ENCODE peak calls at places on chromosomes 11 and 22, in four cellular contexts. Q, B, S and A are unnamed samples.
A peak's percentile ranks its signal among the peaks of the same experiment; 100 is the strongest.

GRCh38 chr11:11569936-11570491 is 51.8 kb downstream of the GALNT18 start:
- DNase-seq in Q (no peak), B (no peak), S (no peak), A (no peak)

GRCh38 chr11:128553662-128554392 is 33.5 kb downstream of the ETS1 start:
- DNase-seq in Q (no peak), B (no peak), S (no peak), A (no peak)

GRCh38 chr22:31337178-31337577 is 9.0 kb downstream of the PATZ1 start:
- DNase-seq in Q (no peak), B (no peak), S (no peak), A (no peak)

GRCh38 chr11:9775393-9775780 is 111.5 kb downstream of the SWAP70 start:
- DNase-seq in Q (no peak), B (peak; percentile 53), S (no peak), A (no peak)

GRCh38 chr22:47107431-47107830 is 345.0 kb downstream of the TBC1D22A start:
- DNase-seq in Q (no peak), B (no peak), S (no peak), A (no peak)

GRCh38 chr11:86608251-86608799 is 64.1 kb downstream of the ME3 start:
- DNase-seq in Q (peak; percentile 66), B (peak; percentile 56), S (peak; percentile 62), A (peak; percentile 60)

GRCh38 chr11:29161216-29161615 is 855.6 kb downstream of the KCNA4 start:
- DNase-seq in Q (no peak), B (no peak), S (no peak), A (no peak)

GRCh38 chr11:29217901-29218300 is 798.9 kb downstream of the KCNA4 start:
- DNase-seq in Q (no peak), B (no peak), S (no peak), A (no peak)

GRCh38 chr11:94734563-94735275 is 33.4 kb upstream of the AMOTL1 start:
- DNase-seq in Q (no peak), B (peak; percentile 28), S (peak; percentile 45), A (no peak)

GRCh38 chr11:45217991-45218390 is 68.2 kb downstream of the SYT13 start:
- DNase-seq in Q (no peak), B (no peak), S (no peak), A (no peak)

GRCh38 chr11:64803163-64803845 is at the start of gene MAP4K2:
- DNase-seq in Q (peak; percentile 92), B (peak; percentile 90), S (peak; percentile 88), A (peak; percentile 70)

GRCh38 chr11:94831529-94831928 is 63.4 kb downstream of the AMOTL1 start:
- DNase-seq in Q (no peak), B (no peak), S (no peak), A (no peak)

GRCh38 chr11:31821779-31822574 is 10.9 kb upstream of the PAX6 start:
- DNase-seq in Q (no peak), B (no peak), S (no peak), A (no peak)

GRCh38 chr11:117096140-117096972 is 1.9 kb downstream of the SIK3 start:
- DNase-seq in Q (no peak), B (peak; percentile 32), S (peak; percentile 80), A (peak; percentile 78)

GRCh38 chr22:40233886-40234285 is 56.2 kb downstream of the TNRC6B start:
- DNase-seq in Q (no peak), B (no peak), S (no peak), A (no peak)

GRCh38 chr11:62148271-62148980 is 24.6 kb downstream of the INCENP start:
- DNase-seq in Q (no peak), B (peak; percentile 4), S (no peak), A (no peak)

GRCh38 chr11:115931684-115932083 is 427.5 kb upstream of the CADM1 start:
- DNase-seq in Q (no peak), B (no peak), S (no peak), A (no peak)

GRCh38 chr11:132115454-132115853 is 745.0 kb downstream of the NTM start:
- DNase-seq in Q (no peak), B (no peak), S (no peak), A (no peak)

GRCh38 chr11:36304349-36304748 is 8.3 kb downstream of the PRR5L start:
- DNase-seq in Q (no peak), B (no peak), S (no peak), A (no peak)

GRCh38 chr11:73883856-73884255 is 7.1 kb downstream of the PAAF1 start:
- DNase-seq in Q (no peak), B (no peak), S (no peak), A (no peak)

GRCh38 chr11:94144233-94144632 is 15.6 kb downstream of the PANX1 start:
- DNase-seq in Q (no peak), B (no peak), S (no peak), A (no peak)

GRCh38 chr11:132202621-132203020 is 832.2 kb downstream of the NTM start:
- DNase-seq in Q (no peak), B (no peak), S (no peak), A (no peak)

GRCh38 chr22:37137131-37137530 is 12.6 kb downstream of the IL2RB start:
- DNase-seq in Q (no peak), B (no peak), S (no peak), A (no peak)

GRCh38 chr22:39825661-39826102 is 67.9 kb downstream of the ENTHD1 start:
- DNase-seq in Q (no peak), B (no peak), S (no peak), A (no peak)

GRCh38 chr11:119888119-119888518 is 159.1 kb upstream of the NECTIN1 start:
- DNase-seq in Q (peak; percentile 71), B (no peak), S (no peak), A (no peak)

GRCh38 chr11:36131719-36132349 is 157.4 kb downstream of the COMMD9 start:
- DNase-seq in Q (peak; percentile 43), B (peak; percentile 67), S (peak; percentile 73), A (peak; percentile 20)

GRCh38 chr22:45945621-45946020 is 31.3 kb downstream of the WNT7B start:
- DNase-seq in Q (no peak), B (no peak), S (no peak), A (no peak)

GRCh38 chr11:81112718-81113117 is 1620.9 kb downstream of the FAM181B start:
- DNase-seq in Q (no peak), B (no peak), S (no peak), A (no peak)

GRCh38 chr22:50544078-50544745 is 1.5 kb upstream of the KLHDC7B start:
- DNase-seq in Q (peak; percentile 91), B (peak; percentile 93), S (no peak), A (no peak)

GRCh38 chr11:5881756-5882155 is 1.3 kb downstream of the OR52E4 start:
- DNase-seq in Q (no peak), B (no peak), S (no peak), A (no peak)

GRCh38 chr11:12287374-12288211 is 89.8 kb upstream of the PARVA start:
- DNase-seq in Q (no peak), B (peak; percentile 78), S (peak; percentile 55), A (peak; percentile 59)

DNA sequence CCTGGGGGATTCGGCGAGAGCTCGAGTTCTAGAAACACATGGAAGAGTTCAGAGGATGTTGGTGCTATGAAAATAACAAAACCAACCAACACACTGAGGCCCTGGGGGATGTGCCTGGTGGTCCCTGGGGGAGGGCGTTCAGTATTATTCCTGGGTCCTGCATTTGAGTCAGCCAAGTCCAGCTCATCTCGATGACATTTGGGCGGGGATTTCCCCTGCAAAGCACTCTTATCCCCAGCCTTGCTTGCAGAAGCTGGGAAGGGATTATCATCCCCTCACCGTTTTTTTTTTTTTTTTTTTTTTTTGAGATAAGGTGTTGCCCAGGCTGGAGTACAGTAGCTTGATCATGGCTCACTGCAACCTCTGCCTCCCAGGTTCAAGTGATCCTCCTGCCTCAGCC is 2.1 kb upstream of the SMIM38 start:
- DNase-seq in Q (no peak), B (no peak), S (peak; percentile 39), A (no peak)
- TF ChIP-seq ELF4 in Q (no peak), B (no peak), S (no peak), A (no peak)

GRCh38 chr11:96272542-96273306 is 70.3 kb downstream of the MAML2 start:
- DNase-seq in Q (no peak), B (no peak), S (no peak), A (no peak)
- TF ChIP-seq ELF4 in Q (no peak), B (no peak), S (no peak), A (no peak)

GRCh38 chr11:71370895-71371673 is 77.1 kb downstream of the DHCR7 start:
- DNase-seq in Q (no peak), B (peak; percentile 56), S (peak; percentile 6), A (no peak)
- TF ChIP-seq ELF4 in Q (no peak), B (no peak), S (no peak), A (no peak)

DNA sequence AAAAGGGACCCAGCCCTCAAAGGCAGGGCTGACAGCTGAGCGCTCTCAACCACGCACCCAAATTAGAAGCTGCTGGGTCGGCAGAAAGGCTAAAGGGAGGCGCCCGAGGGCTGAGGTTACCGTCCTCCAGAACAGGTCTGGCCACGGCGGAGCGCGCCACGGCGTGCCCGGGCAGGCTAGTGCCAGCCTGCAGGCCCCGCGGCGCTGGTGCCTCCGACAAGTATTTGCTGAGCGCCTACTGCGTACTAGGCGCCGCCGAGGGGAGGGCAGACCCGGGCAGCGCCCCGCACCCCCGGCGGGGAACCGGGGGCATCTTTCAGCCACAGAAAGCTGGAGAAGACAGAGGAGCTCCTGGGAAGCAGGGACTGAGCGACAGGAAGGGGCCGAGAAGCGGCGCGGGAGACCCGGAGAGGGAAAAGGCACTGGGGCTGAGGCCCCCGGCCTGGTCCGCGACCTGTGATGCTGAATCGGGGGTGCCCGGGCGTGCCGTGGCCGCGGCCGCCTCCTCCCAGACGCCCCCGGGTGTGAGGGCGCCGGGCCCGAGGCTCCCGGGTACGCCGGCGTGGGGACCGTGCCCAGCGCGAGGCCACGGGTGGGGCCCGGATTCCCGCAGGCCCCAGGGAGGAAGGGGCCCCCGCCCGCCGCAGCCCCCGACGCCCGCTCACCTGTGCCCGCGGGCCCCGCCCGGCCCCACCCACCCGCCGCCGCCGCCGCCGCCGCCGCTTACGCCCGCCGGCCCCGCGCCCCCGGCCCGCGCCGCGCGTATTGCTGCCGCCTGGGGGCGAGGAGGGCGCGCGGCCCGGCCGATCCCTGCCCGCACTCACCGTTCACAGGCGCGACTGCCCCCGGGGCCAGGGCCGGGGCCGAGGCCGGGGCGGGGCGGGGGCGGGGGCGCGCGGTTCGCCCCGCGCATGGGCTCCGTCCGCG is 521 bp downstream of the HRAS start:
- DNase-seq in Q (peak; percentile 27), B (peak; percentile 28), S (peak; percentile 34), A (no peak)
- TF ChIP-seq ELF4 in Q (no peak), B (no peak), S (no peak), A (no peak)

DNA sequence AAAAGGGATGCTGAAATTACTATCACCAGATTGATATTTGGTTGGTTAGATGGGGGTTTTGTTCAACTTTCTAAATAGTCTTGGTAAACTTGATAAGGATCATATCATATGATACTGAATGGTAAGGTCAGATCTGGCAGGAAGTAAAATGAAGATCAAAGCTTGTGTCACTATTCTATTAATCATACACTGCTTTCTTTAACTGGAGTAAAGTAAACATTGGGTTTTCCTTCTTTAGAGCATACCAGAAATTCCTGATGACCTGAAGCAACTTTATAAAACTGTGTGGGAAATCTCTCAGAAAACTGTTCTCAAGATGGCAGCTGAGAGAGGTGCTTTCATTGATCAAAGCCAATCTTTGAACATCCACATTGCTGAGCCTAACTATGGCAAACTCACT is 40.2 kb downstream of the RRM1 start:
- DNase-seq in Q (no peak), B (no peak), S (no peak), A (peak; percentile 51)
- TF ChIP-seq ELF4 in Q (no peak), B (no peak), S (no peak), A (no peak)

DNA sequence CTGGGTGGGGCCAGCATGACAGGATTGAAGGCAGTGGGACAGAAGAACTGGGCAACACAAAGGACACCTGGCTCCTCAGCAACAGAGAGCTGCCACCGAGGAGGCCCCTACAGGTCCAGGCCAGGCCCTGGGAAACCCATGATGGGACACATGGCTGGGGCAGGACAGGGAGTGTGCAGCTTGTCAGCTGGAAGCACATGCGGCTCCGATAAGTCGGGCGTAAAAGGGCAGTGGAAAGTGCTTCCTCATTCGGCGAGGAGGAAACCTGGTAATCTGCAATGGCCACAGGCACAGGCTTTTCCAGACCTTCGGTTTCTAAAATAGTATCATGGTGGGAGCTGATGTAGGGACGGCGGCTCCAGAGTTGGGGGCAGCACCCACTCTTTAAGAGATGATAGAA is 16.5 kb downstream of the GNAZ start:
- DNase-seq in Q (no peak), B (no peak), S (peak; percentile 89), A (no peak)
- TF ChIP-seq ELF4 in Q (no peak), B (no peak), S (no peak), A (no peak)